ENCODE peak calls at places on chromosome 13, in six cellular contexts. One of them, this sample, is unnamed.

GRCh38 chr13:30802953-30803478 is 67.7 kb downstream of the ALOX5AP start:
- DNase-seq in GM12865: peak
- DNase-seq in AG09309: no peak
- DNase-seq in body of pancreas: peak
- DNase-seq in cardiac fibroblast: peak
- DNase-seq in mammary epithelial cell: peak
- DNase-seq in this sample: peak

GRCh38 chr13:21465710-21466160 is 6.6 kb upstream of the ZDHHC20 start:
- DNase-seq in GM12865: no peak
- DNase-seq in AG09309: no peak
- DNase-seq in body of pancreas: peak
- DNase-seq in cardiac fibroblast: no peak
- DNase-seq in mammary epithelial cell: no peak
- DNase-seq in this sample: no peak

GRCh38 chr13:30884543-30884942 is 21.5 kb upstream of the MEDAG start:
- DNase-seq in GM12865: no peak
- DNase-seq in AG09309: no peak
- DNase-seq in body of pancreas: no peak
- DNase-seq in cardiac fibroblast: no peak
- DNase-seq in mammary epithelial cell: no peak
- DNase-seq in this sample: no peak

GRCh38 chr13:43143591-43143990 is 120.2 kb downstream of the DNAJC15 start:
- DNase-seq in GM12865: no peak
- DNase-seq in AG09309: no peak
- DNase-seq in body of pancreas: no peak
- DNase-seq in cardiac fibroblast: no peak
- DNase-seq in mammary epithelial cell: no peak
- DNase-seq in this sample: no peak

GRCh38 chr13:97892717-97893116 is 60.8 kb upstream of the IPO5 start:
- DNase-seq in GM12865: no peak
- DNase-seq in AG09309: peak
- DNase-seq in body of pancreas: no peak
- DNase-seq in cardiac fibroblast: peak
- DNase-seq in mammary epithelial cell: peak
- DNase-seq in this sample: peak

GRCh38 chr13:31385534-31385933 is 185.8 kb downstream of the B3GLCT start:
- DNase-seq in GM12865: no peak
- DNase-seq in AG09309: no peak
- DNase-seq in body of pancreas: no peak
- DNase-seq in cardiac fibroblast: no peak
- DNase-seq in mammary epithelial cell: no peak
- DNase-seq in this sample: no peak

GRCh38 chr13:112999414-113000177 is 30.6 kb downstream of the MCF2L start:
- DNase-seq in GM12865: no peak
- DNase-seq in AG09309: no peak
- DNase-seq in body of pancreas: no peak
- DNase-seq in cardiac fibroblast: no peak
- DNase-seq in mammary epithelial cell: no peak
- DNase-seq in this sample: no peak

GRCh38 chr13:102555914-102556553 is 40.8 kb upstream of the TPP2 start:
- DNase-seq in GM12865: peak
- DNase-seq in AG09309: no peak
- DNase-seq in body of pancreas: no peak
- DNase-seq in cardiac fibroblast: peak
- DNase-seq in mammary epithelial cell: peak
- DNase-seq in this sample: peak

GRCh38 chr13:104847863-104848262 is 1687.6 kb downstream of the EFNB2 start:
- DNase-seq in GM12865: no peak
- DNase-seq in AG09309: no peak
- DNase-seq in body of pancreas: no peak
- DNase-seq in cardiac fibroblast: no peak
- DNase-seq in mammary epithelial cell: no peak
- DNase-seq in this sample: peak

GRCh38 chr13:111328803-111329410 is 8.5 kb downstream of the TEX29 start:
- DNase-seq in GM12865: no peak
- DNase-seq in AG09309: no peak
- DNase-seq in body of pancreas: no peak
- DNase-seq in cardiac fibroblast: no peak
- DNase-seq in mammary epithelial cell: no peak
- DNase-seq in this sample: no peak

GRCh38 chr13:50393641-50394040 is 378.4 kb downstream of the KCNRG start:
- DNase-seq in GM12865: no peak
- DNase-seq in AG09309: no peak
- DNase-seq in body of pancreas: no peak
- DNase-seq in cardiac fibroblast: no peak
- DNase-seq in mammary epithelial cell: no peak
- DNase-seq in this sample: peak

GRCh38 chr13:82147526-82147925 is 1734.7 kb downstream of the SLITRK1 start:
- DNase-seq in GM12865: no peak
- DNase-seq in AG09309: no peak
- DNase-seq in body of pancreas: no peak
- DNase-seq in cardiac fibroblast: no peak
- DNase-seq in mammary epithelial cell: no peak
- DNase-seq in this sample: peak

GRCh38 chr13:112885242-112885781 is 83.7 kb upstream of the MCF2L start:
- DNase-seq in GM12865: no peak
- DNase-seq in AG09309: no peak
- DNase-seq in body of pancreas: no peak
- DNase-seq in cardiac fibroblast: no peak
- DNase-seq in mammary epithelial cell: no peak
- DNase-seq in this sample: no peak

GRCh38 chr13:60986301-60986700 is 429.3 kb downstream of the PCDH20 start:
- DNase-seq in GM12865: no peak
- DNase-seq in AG09309: no peak
- DNase-seq in body of pancreas: no peak
- DNase-seq in cardiac fibroblast: no peak
- DNase-seq in mammary epithelial cell: no peak
- DNase-seq in this sample: no peak

GRCh38 chr13:114063545-114064515 is 68.6 kb downstream of the RASA3 start:
- DNase-seq in GM12865: peak
- DNase-seq in AG09309: peak
- DNase-seq in body of pancreas: peak
- DNase-seq in cardiac fibroblast: peak
- DNase-seq in mammary epithelial cell: peak
- DNase-seq in this sample: peak

GRCh38 chr13:114067381-114067885 is 65.0 kb downstream of the RASA3 start:
- DNase-seq in GM12865: peak
- DNase-seq in AG09309: no peak
- DNase-seq in body of pancreas: no peak
- DNase-seq in cardiac fibroblast: peak
- DNase-seq in mammary epithelial cell: peak
- DNase-seq in this sample: no peak

GRCh38 chr13:113405481-113406300 is 41.8 kb upstream of the GRTP1 start:
- DNase-seq in GM12865: no peak
- DNase-seq in AG09309: no peak
- DNase-seq in body of pancreas: no peak
- DNase-seq in cardiac fibroblast: no peak
- DNase-seq in mammary epithelial cell: no peak
- DNase-seq in this sample: no peak

GRCh38 chr13:41457589-41458186 is 338 bp downstream of the RGCC start:
- DNase-seq in GM12865: peak
- DNase-seq in AG09309: no peak
- DNase-seq in body of pancreas: no peak
- DNase-seq in cardiac fibroblast: no peak
- DNase-seq in mammary epithelial cell: no peak
- DNase-seq in this sample: no peak

GRCh38 chr13:52029569-52029968 is 5.1 kb downstream of the UTP14C start:
- DNase-seq in GM12865: no peak
- DNase-seq in AG09309: no peak
- DNase-seq in body of pancreas: no peak
- DNase-seq in cardiac fibroblast: no peak
- DNase-seq in mammary epithelial cell: no peak
- DNase-seq in this sample: no peak

GRCh38 chr13:59782696-59783095 is 381.0 kb downstream of the DIAPH3 start:
- DNase-seq in GM12865: no peak
- DNase-seq in AG09309: no peak
- DNase-seq in body of pancreas: no peak
- DNase-seq in cardiac fibroblast: no peak
- DNase-seq in mammary epithelial cell: no peak
- DNase-seq in this sample: no peak

GRCh38 chr13:45422731-45423130 is 4.6 kb upstream of the SLC25A30 start:
- DNase-seq in GM12865: no peak
- DNase-seq in AG09309: no peak
- DNase-seq in body of pancreas: no peak
- DNase-seq in cardiac fibroblast: no peak
- DNase-seq in mammary epithelial cell: no peak
- DNase-seq in this sample: no peak

DNA sequence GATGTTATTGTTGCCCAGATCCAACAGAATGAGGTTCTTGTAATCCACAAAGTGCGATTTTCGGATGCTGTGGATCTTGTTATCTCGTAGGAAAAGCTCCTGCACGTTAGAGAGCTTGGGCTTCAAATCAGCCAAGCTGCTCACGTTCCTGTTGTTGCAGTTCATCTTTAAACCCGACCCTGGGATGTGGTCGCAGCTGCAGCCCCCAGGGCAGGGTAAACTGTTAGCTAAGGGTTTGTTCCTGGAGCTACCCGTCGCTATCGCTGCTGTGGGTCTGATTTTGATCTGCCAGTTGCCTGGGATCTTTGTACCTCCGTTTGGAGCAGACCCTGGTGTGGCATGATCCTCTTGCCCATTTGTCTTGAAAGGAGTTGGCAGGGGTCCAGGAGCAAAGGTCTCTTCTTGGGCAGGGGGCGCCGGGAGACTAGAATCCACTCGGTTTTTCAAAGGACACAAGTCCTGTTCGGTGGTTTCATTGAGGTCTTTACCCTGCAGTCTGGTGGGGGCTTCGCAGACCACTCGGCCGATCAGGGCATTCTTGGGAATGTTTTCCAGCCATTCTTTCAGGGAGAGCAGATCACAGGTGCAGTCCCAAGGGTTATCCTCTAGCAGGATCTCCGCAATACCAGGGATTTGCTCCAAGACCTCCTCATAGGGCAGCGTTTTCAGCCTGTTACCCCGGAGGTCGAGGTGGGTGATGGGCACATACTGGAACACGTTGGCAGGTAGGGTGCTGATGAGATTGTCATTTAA is 1.8 kb downstream of the SLITRK1 start:
- DNase-seq in GM12865: no peak
- DNase-seq in AG09309: no peak
- DNase-seq in body of pancreas: no peak
- DNase-seq in cardiac fibroblast: no peak
- DNase-seq in mammary epithelial cell: no peak
- DNase-seq in this sample: no peak
- H3K4me3 ChIP-seq in GM12865: no peak
- H3K4me3 ChIP-seq in AG09309: peak
- H3K4me3 ChIP-seq in body of pancreas: no peak
- H3K4me3 ChIP-seq in cardiac fibroblast: no peak
- H3K4me3 ChIP-seq in mammary epithelial cell: no peak
- H3K4me3 ChIP-seq in this sample: no peak

GRCh38 chr13:19085876-19086275 is 95.7 kb downstream of the TUBA3C start:
- DNase-seq in GM12865: no peak
- DNase-seq in AG09309: no peak
- DNase-seq in body of pancreas: no peak
- DNase-seq in cardiac fibroblast: no peak
- DNase-seq in mammary epithelial cell: no peak
- DNase-seq in this sample: no peak

GRCh38 chr13:19090495-19090894 is 91.1 kb downstream of the TUBA3C start:
- DNase-seq in GM12865: no peak
- DNase-seq in AG09309: no peak
- DNase-seq in body of pancreas: no peak
- DNase-seq in cardiac fibroblast: no peak
- DNase-seq in mammary epithelial cell: no peak
- DNase-seq in this sample: no peak

GRCh38 chr13:19088416-19088815 is 93.2 kb downstream of the TUBA3C start:
- DNase-seq in GM12865: no peak
- DNase-seq in AG09309: no peak
- DNase-seq in body of pancreas: no peak
- DNase-seq in cardiac fibroblast: no peak
- DNase-seq in mammary epithelial cell: no peak
- DNase-seq in this sample: no peak

GRCh38 chr13:19085258-19085657 is 96.4 kb downstream of the TUBA3C start:
- DNase-seq in GM12865: no peak
- DNase-seq in AG09309: no peak
- DNase-seq in body of pancreas: no peak
- DNase-seq in cardiac fibroblast: no peak
- DNase-seq in mammary epithelial cell: no peak
- DNase-seq in this sample: no peak

DNA sequence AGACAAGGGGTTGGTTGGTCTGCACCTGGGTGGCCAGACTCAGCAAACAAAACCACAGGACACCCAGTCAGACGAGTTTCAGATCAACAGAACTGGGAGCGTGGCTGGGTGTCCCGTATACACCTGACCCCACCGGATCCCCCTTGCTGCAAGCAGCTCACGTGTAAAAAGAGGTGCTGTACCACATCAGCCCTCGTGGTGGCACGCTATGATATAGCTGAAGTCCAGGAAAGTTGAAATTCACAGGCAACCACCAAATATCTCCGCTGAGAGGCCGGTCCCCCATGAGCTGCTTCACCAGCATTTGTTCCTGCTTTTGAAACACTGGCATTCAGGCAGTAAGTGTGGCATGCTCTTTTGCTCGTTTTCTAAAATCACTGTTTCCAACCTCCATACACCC is 92.3 kb downstream of the TUBA3C start:
- DNase-seq in GM12865: peak
- DNase-seq in AG09309: no peak
- DNase-seq in body of pancreas: no peak
- DNase-seq in cardiac fibroblast: no peak
- DNase-seq in mammary epithelial cell: no peak
- DNase-seq in this sample: no peak
- TF ChIP-seq CTCF in GM12865: no peak
- TF ChIP-seq CTCF in AG09309: no peak
- TF ChIP-seq CTCF in body of pancreas: no peak
- TF ChIP-seq CTCF in cardiac fibroblast: no peak
- TF ChIP-seq CTCF in mammary epithelial cell: no peak
- TF ChIP-seq CTCF in this sample: no peak

GRCh38 chr13:27037571-27037970 is 134.0 kb downstream of the USP12 start:
- DNase-seq in GM12865: no peak
- DNase-seq in AG09309: no peak
- DNase-seq in body of pancreas: no peak
- DNase-seq in cardiac fibroblast: no peak
- DNase-seq in mammary epithelial cell: no peak
- DNase-seq in this sample: no peak

GRCh38 chr13:27034678-27035111 is 136.9 kb downstream of the USP12 start:
- DNase-seq in GM12865: no peak
- DNase-seq in AG09309: no peak
- DNase-seq in body of pancreas: no peak
- DNase-seq in cardiac fibroblast: no peak
- DNase-seq in mammary epithelial cell: no peak
- DNase-seq in this sample: no peak

GRCh38 chr13:27036236-27036981 is 135.2 kb downstream of the USP12 start:
- DNase-seq in GM12865: no peak
- DNase-seq in AG09309: no peak
- DNase-seq in body of pancreas: no peak
- DNase-seq in cardiac fibroblast: peak
- DNase-seq in mammary epithelial cell: peak
- DNase-seq in this sample: peak

GRCh38 chr13:27037171-27037570 is 134.4 kb downstream of the USP12 start:
- DNase-seq in GM12865: no peak
- DNase-seq in AG09309: no peak
- DNase-seq in body of pancreas: no peak
- DNase-seq in cardiac fibroblast: no peak
- DNase-seq in mammary epithelial cell: no peak
- DNase-seq in this sample: no peak

GRCh38 chr13:27035892-27036235 is 135.7 kb downstream of the USP12 start:
- DNase-seq in GM12865: no peak
- DNase-seq in AG09309: no peak
- DNase-seq in body of pancreas: no peak
- DNase-seq in cardiac fibroblast: peak
- DNase-seq in mammary epithelial cell: peak
- DNase-seq in this sample: peak
- H3K4me3 ChIP-seq in GM12865: no peak
- H3K4me3 ChIP-seq in AG09309: no peak
- H3K4me3 ChIP-seq in body of pancreas: no peak
- H3K4me3 ChIP-seq in cardiac fibroblast: no peak
- H3K4me3 ChIP-seq in mammary epithelial cell: no peak
- H3K4me3 ChIP-seq in this sample: no peak

GRCh38 chr13:109610517-109610916 is 175.9 kb downstream of the IRS2 start:
- DNase-seq in GM12865: peak
- DNase-seq in AG09309: no peak
- DNase-seq in body of pancreas: peak
- DNase-seq in cardiac fibroblast: peak
- DNase-seq in mammary epithelial cell: no peak
- DNase-seq in this sample: peak
- TF ChIP-seq CTCF in GM12865: peak
- TF ChIP-seq CTCF in AG09309: no peak
- TF ChIP-seq CTCF in body of pancreas: no peak
- TF ChIP-seq CTCF in cardiac fibroblast: peak
- TF ChIP-seq CTCF in mammary epithelial cell: peak
- TF ChIP-seq CTCF in this sample: peak